ENCODE peak calls at places on chromosomes 13 and 19, in eight cellular contexts. R, L, Z, J, Q, M, H and U are unnamed samples.
A peak's percentile ranks its signal among the peaks of the same experiment; 100 is the strongest.

GRCh38 chr19:14654786-14655185 is 19.9 kb downstream of the ADGRE3 start:
- DNase-seq in J (no peak), Q (no peak), M (no peak), H (no peak), L (no peak), Z (no peak), R (no peak), U (no peak)

GRCh38 chr13:37138917-37139316 is 33.5 kb upstream of the CSNK1A1L start:
- DNase-seq in Z (no peak), L (no peak), H (no peak), M (no peak), J (no peak), Q (no peak), R (no peak), U (no peak)

GRCh38 chr13:50529154-50529882 is 314.2 kb downstream of the DLEU7 start:
- DNase-seq in Z (peak; percentile 78), J (no peak), R (peak; percentile 35), Q (peak; percentile 93), M (peak; percentile 56), H (peak; percentile 46), L (peak; percentile 83), U (no peak)

GRCh38 chr19:12745166-12745897 is 6.3 kb upstream of the BEST2 start:
- DNase-seq in R (no peak), Q (no peak), Z (no peak), H (no peak), L (no peak), J (no peak), M (no peak), U (no peak)

GRCh38 chr19:38683393-38684077 is 36.1 kb downstream of the ACTN4 start:
- DNase-seq in R (peak; percentile 81), M (no peak), Z (peak; percentile 92), Q (peak; percentile 88), L (peak; percentile 81), J (no peak), H (peak; percentile 80), U (peak; percentile 98)

GRCh38 chr19:16326401-16327130 is 1.9 kb downstream of the KLF2 start:
- DNase-seq in H (peak; percentile 63), J (no peak), Q (peak; percentile 61), R (peak; percentile 60), L (no peak), Z (no peak), M (no peak), U (peak; percentile 54)

GRCh38 chr13:97460853-97461252 is 26.9 kb downstream of the RAP2A start:
- DNase-seq in Z (no peak), L (no peak), H (no peak), R (no peak), M (no peak), Q (no peak), J (no peak), U (no peak)

GRCh38 chr19:16676101-16676798 is 15.3 kb downstream of the TMEM38A start:
- DNase-seq in Q (no peak), J (no peak), M (no peak), L (no peak), Z (no peak), H (no peak), R (no peak), U (no peak)

GRCh38 chr13:29436291-29436690 is 159.2 kb downstream of the SLC7A1 start:
- DNase-seq in R (no peak), Q (peak; percentile 56), M (no peak), J (no peak), H (no peak), Z (no peak), L (no peak), U (no peak)

GRCh38 chr19:53545271-53546065 is 7.5 kb downstream of the ZNF331 start:
- DNase-seq in Z (no peak), L (no peak), H (no peak), R (no peak), J (no peak), Q (no peak), M (no peak), U (peak; percentile 13)

GRCh38 chr19:18649371-18650047 is 12.7 kb downstream of the KLHL26 start:
- DNase-seq in R (no peak), Q (no peak), H (peak; percentile 57), Z (no peak), L (peak; percentile 55), M (peak; percentile 47), J (no peak), U (no peak)

GRCh38 chr13:27953671-27954405 is 15.3 kb downstream of the CDX2 start:
- DNase-seq in H (peak; percentile 96), L (peak; percentile 46), R (peak; percentile 91), M (peak; percentile 20), Z (peak; percentile 78), J (peak; percentile 9), Q (peak; percentile 65), U (peak; percentile 91)

GRCh38 chr13:97982286-97982685 is 28.8 kb downstream of the IPO5 start:
- DNase-seq in M (no peak), L (no peak), R (no peak), Q (peak; percentile 58), H (no peak), J (no peak), Z (no peak), U (no peak)

GRCh38 chr13:73633817-73634449 is 500.3 kb downstream of the KLF12 start:
- DNase-seq in R (no peak), Q (peak; percentile 14), H (peak; percentile 23), M (no peak), J (no peak), L (no peak), Z (no peak), U (peak; percentile 16)

GRCh38 chr19:850221-850978 is 1.7 kb upstream of the ELANE start:
- DNase-seq in L (peak; percentile 86), R (peak; percentile 55), Z (peak; percentile 93), J (no peak), M (peak; percentile 70), H (peak; percentile 70), Q (peak; percentile 98), U (peak; percentile 45)

GRCh38 chr13:45879666-45880065 is 28.1 kb upstream of the SIAH3 start:
- DNase-seq in L (no peak), Z (no peak), M (no peak), Q (no peak), H (peak; percentile 52), J (no peak), R (peak; percentile 50), U (peak; percentile 75)

GRCh38 chr13:85445534-85445933 is 353.7 kb downstream of the SLITRK6 start:
- DNase-seq in H (no peak), Z (no peak), R (no peak), L (no peak), M (no peak), J (no peak), Q (no peak), U (no peak)

GRCh38 chr19:46603752-46604241 is 2.7 kb downstream of the CALM3 start:
- DNase-seq in Z (peak; percentile 61), Q (no peak), M (no peak), H (no peak), J (no peak), L (no peak), R (no peak), U (no peak)

GRCh38 chr13:99585609-99586008 is 84.3 kb downstream of the TM9SF2 start:
- DNase-seq in M (no peak), R (no peak), Q (peak; percentile 27), Z (no peak), J (no peak), L (no peak), H (no peak), U (no peak)

GRCh38 chr19:28299649-28300048 is 913.3 kb downstream of the UQCRFS1 start:
- DNase-seq in M (no peak), H (no peak), R (no peak), J (no peak), L (no peak), Z (no peak), Q (no peak), U (no peak)

GRCh38 chr13:112822851-112823250 is 133.0 kb downstream of the ATP11A start:
- DNase-seq in H (no peak), R (peak; percentile 7), J (no peak), Q (no peak), M (no peak), L (no peak), Z (peak; percentile 22), U (no peak)

GRCh38 chr13:90732049-90732448 is 615.4 kb upstream of the MIR17HG start:
- DNase-seq in Z (no peak), M (no peak), R (peak; percentile 49), L (no peak), J (no peak), H (no peak), Q (no peak), U (peak; percentile 44)

GRCh38 chr13:85693889-85694511 is 105.2 kb downstream of the SLITRK6 start:
- DNase-seq in Z (no peak), J (no peak), Q (no peak), M (no peak), L (no peak), R (no peak), H (no peak), U (peak; percentile 34)

GRCh38 chr13:106550570-106551135 is 15.2 kb upstream of the EFNB2 start:
- DNase-seq in M (no peak), J (no peak), Q (no peak), Z (no peak), L (no peak), R (no peak), H (no peak), U (no peak)

GRCh38 chr19:46815833-46816627 is 27.6 kb upstream of the SLC1A5 start:
- DNase-seq in L (no peak), H (no peak), M (no peak), Q (no peak), R (no peak), J (no peak), Z (no peak), U (no peak)

GRCh38 chr13:27006519-27007161 is 165.0 kb downstream of the USP12 start:
- DNase-seq in J (no peak), Z (no peak), H (peak; percentile 54), L (no peak), Q (peak; percentile 36), R (peak; percentile 42), M (no peak), U (peak; percentile 22)

GRCh38 chr13:25920931-25921330 is 130.9 kb downstream of the SHISA2 start:
- DNase-seq in M (no peak), Z (no peak), H (no peak), J (no peak), L (no peak), Q (no peak), R (no peak), U (no peak)

GRCh38 chr13:53138369-53139036 is 109.9 kb downstream of the OLFM4 start:
- DNase-seq in H (no peak), Q (peak; percentile 72), J (no peak), R (no peak), L (peak; percentile 18), Z (no peak), M (no peak), U (peak; percentile 30)

GRCh38 chr19:29731331-29731850 is 16.3 kb upstream of the C19orf12 start:
- DNase-seq in H (no peak), Q (no peak), R (no peak), L (no peak), Z (no peak), J (no peak), M (no peak), U (no peak)

GRCh38 chr13:47337781-47338507 is 441.1 kb upstream of the HTR2A start:
- DNase-seq in L (no peak), Z (no peak), R (peak; percentile 14), J (no peak), H (no peak), M (no peak), Q (peak; percentile 58), U (peak; percentile 83)

GRCh38 chr13:73757471-73758233 is 376.6 kb downstream of the KLF12 start:
- DNase-seq in J (no peak), R (no peak), M (no peak), Q (no peak), Z (no peak), L (no peak), H (no peak), U (no peak)

GRCh38 chr13:51927129-51927528 is 65.4 kb downstream of the CCDC70 start:
- DNase-seq in H (no peak), R (no peak), M (no peak), J (no peak), L (no peak), Q (no peak), Z (no peak), U (no peak)

GRCh38 chr13:84999252-84999651 is 800.0 kb downstream of the SLITRK6 start:
- DNase-seq in R (no peak), Z (no peak), L (no peak), Q (no peak), H (no peak), J (no peak), M (no peak), U (no peak)

GRCh38 chr19:6273701-6274601 is 5.8 kb downstream of the MLLT1 start:
- DNase-seq in Q (peak; percentile 94), L (peak; percentile 84), M (peak; percentile 57), R (no peak), H (no peak), J (no peak), Z (peak; percentile 98), U (no peak)